ENCODE peak calls at places on chromosomes 11 and 22, in four cellular contexts. One of them, this sample, is unnamed.

GRCh38 chr11:96259053-96259837 is 83.8 kb downstream of the MAML2 start:
- DNase-seq in activated CD4-positive, alpha-beta T cell treated with anti-CD3 and anti-CD28 coated beads for 48 hours: no peak
- DNase-seq in AG10803: peak
- DNase-seq in T-cell: no peak
- DNase-seq in this sample: no peak

GRCh38 chr11:95067828-95068244 is 1.1 kb downstream of the SRSF8 start:
- DNase-seq in activated CD4-positive, alpha-beta T cell treated with anti-CD3 and anti-CD28 coated beads for 48 hours: no peak
- DNase-seq in AG10803: peak
- DNase-seq in T-cell: no peak
- DNase-seq in this sample: peak

GRCh38 chr11:74570266-74571061 is 21.9 kb upstream of the POLD3 start:
- DNase-seq in activated CD4-positive, alpha-beta T cell treated with anti-CD3 and anti-CD28 coated beads for 48 hours: peak
- DNase-seq in AG10803: peak
- DNase-seq in T-cell: no peak
- DNase-seq in this sample: peak

GRCh38 chr11:9214765-9215164 is 50.4 kb downstream of the DENND5A start:
- DNase-seq in activated CD4-positive, alpha-beta T cell treated with anti-CD3 and anti-CD28 coated beads for 48 hours: no peak
- DNase-seq in AG10803: peak
- DNase-seq in T-cell: no peak
- DNase-seq in this sample: no peak

GRCh38 chr22:37726240-37726887 is 29.5 kb downstream of the TRIOBP start:
- DNase-seq in activated CD4-positive, alpha-beta T cell treated with anti-CD3 and anti-CD28 coated beads for 48 hours: no peak
- DNase-seq in AG10803: peak
- DNase-seq in T-cell: no peak
- DNase-seq in this sample: no peak

GRCh38 chr22:41445171-41446056 is 1.2 kb downstream of the TOB2 start:
- DNase-seq in activated CD4-positive, alpha-beta T cell treated with anti-CD3 and anti-CD28 coated beads for 48 hours: peak
- DNase-seq in AG10803: no peak
- DNase-seq in T-cell: no peak
- DNase-seq in this sample: no peak

GRCh38 chr11:79447039-79447438 is 6.2 kb upstream of the TENM4 start:
- DNase-seq in activated CD4-positive, alpha-beta T cell treated with anti-CD3 and anti-CD28 coated beads for 48 hours: no peak
- DNase-seq in AG10803: no peak
- DNase-seq in T-cell: no peak
- DNase-seq in this sample: no peak

GRCh38 chr11:44654596-44654995 is 72.2 kb upstream of the TSPAN18 start:
- DNase-seq in activated CD4-positive, alpha-beta T cell treated with anti-CD3 and anti-CD28 coated beads for 48 hours: no peak
- DNase-seq in AG10803: no peak
- DNase-seq in T-cell: no peak
- DNase-seq in this sample: no peak

GRCh38 chr11:1518301-1518700 is 31.7 kb upstream of the MOB2 start:
- DNase-seq in activated CD4-positive, alpha-beta T cell treated with anti-CD3 and anti-CD28 coated beads for 48 hours: no peak
- DNase-seq in AG10803: no peak
- DNase-seq in T-cell: no peak
- DNase-seq in this sample: no peak

GRCh38 chr11:97202613-97203292 is 812.9 kb downstream of the JRKL start:
- DNase-seq in activated CD4-positive, alpha-beta T cell treated with anti-CD3 and anti-CD28 coated beads for 48 hours: no peak
- DNase-seq in AG10803: no peak
- DNase-seq in T-cell: no peak
- DNase-seq in this sample: no peak

GRCh38 chr22:21779444-21779843 is 43.9 kb upstream of the YPEL1 start:
- DNase-seq in activated CD4-positive, alpha-beta T cell treated with anti-CD3 and anti-CD28 coated beads for 48 hours: no peak
- DNase-seq in AG10803: peak
- DNase-seq in T-cell: no peak
- DNase-seq in this sample: no peak

GRCh38 chr11:123475478-123475877 is 45.4 kb downstream of the GRAMD1B start:
- DNase-seq in activated CD4-positive, alpha-beta T cell treated with anti-CD3 and anti-CD28 coated beads for 48 hours: no peak
- DNase-seq in AG10803: peak
- DNase-seq in T-cell: no peak
- DNase-seq in this sample: no peak

GRCh38 chr11:64735860-64736259 is 8.1 kb downstream of the RASGRP2 start:
- DNase-seq in activated CD4-positive, alpha-beta T cell treated with anti-CD3 and anti-CD28 coated beads for 48 hours: no peak
- DNase-seq in AG10803: no peak
- DNase-seq in T-cell: no peak
- DNase-seq in this sample: no peak

GRCh38 chr22:45612451-45612901 is 59.2 kb upstream of the ATXN10 start:
- DNase-seq in activated CD4-positive, alpha-beta T cell treated with anti-CD3 and anti-CD28 coated beads for 48 hours: peak
- DNase-seq in AG10803: peak
- DNase-seq in T-cell: no peak
- DNase-seq in this sample: no peak

GRCh38 chr11:62061356-62062222 is 62.2 kb upstream of the INCENP start:
- DNase-seq in activated CD4-positive, alpha-beta T cell treated with anti-CD3 and anti-CD28 coated beads for 48 hours: no peak
- DNase-seq in AG10803: no peak
- DNase-seq in T-cell: no peak
- DNase-seq in this sample: no peak

GRCh38 chr11:13831707-13832106 is 130.8 kb upstream of the SPON1 start:
- DNase-seq in activated CD4-positive, alpha-beta T cell treated with anti-CD3 and anti-CD28 coated beads for 48 hours: no peak
- DNase-seq in AG10803: no peak
- DNase-seq in T-cell: no peak
- DNase-seq in this sample: no peak

GRCh38 chr22:37267661-37268413 is 14.5 kb upstream of the CYTH4 start:
- DNase-seq in activated CD4-positive, alpha-beta T cell treated with anti-CD3 and anti-CD28 coated beads for 48 hours: no peak
- DNase-seq in AG10803: no peak
- DNase-seq in T-cell: no peak
- DNase-seq in this sample: no peak

GRCh38 chr11:63592975-63593395 is 21.2 kb downstream of the PLAAT3 start:
- DNase-seq in activated CD4-positive, alpha-beta T cell treated with anti-CD3 and anti-CD28 coated beads for 48 hours: peak
- DNase-seq in AG10803: no peak
- DNase-seq in T-cell: no peak
- DNase-seq in this sample: peak

GRCh38 chr11:80024119-80024518 is 583.3 kb upstream of the TENM4 start:
- DNase-seq in activated CD4-positive, alpha-beta T cell treated with anti-CD3 and anti-CD28 coated beads for 48 hours: no peak
- DNase-seq in AG10803: no peak
- DNase-seq in T-cell: no peak
- DNase-seq in this sample: no peak

GRCh38 chr22:25744694-25745093 is 2.7 kb downstream of the MYO18B start:
- DNase-seq in activated CD4-positive, alpha-beta T cell treated with anti-CD3 and anti-CD28 coated beads for 48 hours: no peak
- DNase-seq in AG10803: no peak
- DNase-seq in T-cell: no peak
- DNase-seq in this sample: no peak

GRCh38 chr22:25362215-25362882 is 142.9 kb downstream of the CRYBB2 start:
- DNase-seq in activated CD4-positive, alpha-beta T cell treated with anti-CD3 and anti-CD28 coated beads for 48 hours: peak
- DNase-seq in AG10803: peak
- DNase-seq in T-cell: peak
- DNase-seq in this sample: peak

GRCh38 chr22:26617251-26618199 is at the start of gene CRYBB1:
- DNase-seq in activated CD4-positive, alpha-beta T cell treated with anti-CD3 and anti-CD28 coated beads for 48 hours: no peak
- DNase-seq in AG10803: peak
- DNase-seq in T-cell: no peak
- DNase-seq in this sample: peak

GRCh38 chr11:6377902-6378694 is 12.2 kb upstream of the SMPD1 start:
- DNase-seq in activated CD4-positive, alpha-beta T cell treated with anti-CD3 and anti-CD28 coated beads for 48 hours: no peak
- DNase-seq in AG10803: no peak
- DNase-seq in T-cell: no peak
- DNase-seq in this sample: no peak

GRCh38 chr11:77547863-77548551 is 41.7 kb upstream of the AQP11 start:
- DNase-seq in activated CD4-positive, alpha-beta T cell treated with anti-CD3 and anti-CD28 coated beads for 48 hours: peak
- DNase-seq in AG10803: peak
- DNase-seq in T-cell: peak
- DNase-seq in this sample: peak

GRCh38 chr11:74682731-74683278 is 48.4 kb downstream of the CHRDL2 start:
- DNase-seq in activated CD4-positive, alpha-beta T cell treated with anti-CD3 and anti-CD28 coated beads for 48 hours: no peak
- DNase-seq in AG10803: no peak
- DNase-seq in T-cell: no peak
- DNase-seq in this sample: no peak

GRCh38 chr11:116732740-116733385 is 39.9 kb downstream of the BUD13 start:
- DNase-seq in activated CD4-positive, alpha-beta T cell treated with anti-CD3 and anti-CD28 coated beads for 48 hours: peak
- DNase-seq in AG10803: peak
- DNase-seq in T-cell: peak
- DNase-seq in this sample: peak

GRCh38 chr11:128289048-128289447 is 298.3 kb downstream of the ETS1 start:
- DNase-seq in activated CD4-positive, alpha-beta T cell treated with anti-CD3 and anti-CD28 coated beads for 48 hours: peak
- DNase-seq in AG10803: no peak
- DNase-seq in T-cell: no peak
- DNase-seq in this sample: no peak

GRCh38 chr11:107898270-107898669 is 30.0 kb upstream of the RAB39A start:
- DNase-seq in activated CD4-positive, alpha-beta T cell treated with anti-CD3 and anti-CD28 coated beads for 48 hours: no peak
- DNase-seq in AG10803: peak
- DNase-seq in T-cell: no peak
- DNase-seq in this sample: no peak

GRCh38 chr11:5522308-5522707 is 5.8 kb upstream of the UBQLNL start:
- DNase-seq in activated CD4-positive, alpha-beta T cell treated with anti-CD3 and anti-CD28 coated beads for 48 hours: no peak
- DNase-seq in AG10803: no peak
- DNase-seq in T-cell: no peak
- DNase-seq in this sample: no peak

GRCh38 chr11:79119491-79120284 is 321.1 kb downstream of the TENM4 start:
- DNase-seq in activated CD4-positive, alpha-beta T cell treated with anti-CD3 and anti-CD28 coated beads for 48 hours: no peak
- DNase-seq in AG10803: peak
- DNase-seq in T-cell: no peak
- DNase-seq in this sample: no peak

GRCh38 chr11:86722041-86722440 is 49.6 kb upstream of the ME3 start:
- DNase-seq in activated CD4-positive, alpha-beta T cell treated with anti-CD3 and anti-CD28 coated beads for 48 hours: no peak
- DNase-seq in AG10803: peak
- DNase-seq in T-cell: no peak
- DNase-seq in this sample: no peak

GRCh38 chr11:134615041-134615615 is 203.1 kb upstream of the B3GAT1 start:
- DNase-seq in activated CD4-positive, alpha-beta T cell treated with anti-CD3 and anti-CD28 coated beads for 48 hours: no peak
- DNase-seq in AG10803: no peak
- DNase-seq in T-cell: no peak
- DNase-seq in this sample: no peak

This sample was measured in K562.